ENCODE peak calls at places on chromosomes 16 and 17, in five cellular contexts. R is A172; B is activated naive CD8-positive, alpha-beta T cell treated with anti-CD3 and anti-CD28 coated beads for 36 hours; H is activated naive CD4-positive, alpha-beta T cell treated with anti-CD3 and anti-CD28 coated beads for 36 hours; X is AG09319. F is an unnamed sample.
A peak's percentile ranks its signal among the peaks of the same experiment; 100 is the strongest.

GRCh38 chr17:52027081-52027480 is 131.4 kb downstream of the CA10 start:
- DNase-seq in B (no peak), H (no peak), X (no peak), R (peak; percentile 6), F (no peak)

GRCh38 chr17:33725675-33726271 is 432.7 kb upstream of the ASIC2 start:
- DNase-seq in B (peak; percentile 13), X (no peak), H (peak; percentile 23), R (peak; percentile 37), F (no peak)

GRCh38 chr17:41530062-41531048 is 2.2 kb upstream of the KRT19 start:
- DNase-seq in R (peak; percentile 99), H (no peak), B (no peak), X (peak; percentile 62), F (peak; percentile 88)

GRCh38 chr16:66484453-66485213 is 57.5 kb downstream of the BEAN1 start:
- DNase-seq in H (no peak), R (no peak), X (no peak), B (no peak), F (no peak)

GRCh38 chr16:17768257-17768656 is 297.5 kb upstream of the XYLT1 start:
- DNase-seq in H (no peak), R (no peak), B (no peak), X (peak; percentile 27), F (no peak)

GRCh38 chr16:27293343-27293742 is 20.4 kb upstream of the IL4R start:
- DNase-seq in X (no peak), R (no peak), H (no peak), B (no peak), F (no peak)

GRCh38 chr17:75832164-75832651 is 12.0 kb downstream of the UNC13D start:
- DNase-seq in B (peak; percentile 63), R (peak; percentile 98), H (peak; percentile 52), X (no peak), F (peak; percentile 77)

GRCh38 chr17:28948873-28949184 is 2.5 kb downstream of the PHF12 start:
- DNase-seq in B (no peak), X (no peak), R (no peak), H (no peak), F (peak; percentile 30)

GRCh38 chr16:55543470-55543869 is 23.0 kb upstream of the CAPNS2 start:
- DNase-seq in R (peak; percentile 46), B (no peak), X (no peak), H (no peak), F (no peak)

GRCh38 chr16:54651440-54651839 is 279.2 kb upstream of the IRX5 start:
- DNase-seq in R (no peak), H (no peak), B (no peak), X (no peak), F (no peak)